ENCODE peak calls at places on chromosomes 1 and 21, in nine cellular contexts. V is heart left ventricle; Q is ovary; L is mesenchymal stem cell; K is adipocyte; A is naive thymus-derived CD4-positive, alpha-beta T cell; H is transverse colon; S is right lobe of liver; P is MM.1S. U is an unnamed sample. For H3K9me3, the result is how much of the 10 kb centered on the place peaks cover.

GRCh38 chr1:7117599-7118281 is 332.5 kb downstream of the CAMTA1 start:
- DNase-seq in V (no peak), Q (no peak), L (peak), K (peak), A (no peak), H (no peak), S (no peak), P (no peak), U (no peak)

GRCh38 chr1:169943963-169944526 is 50.3 kb upstream of the SCYL3 start:
- DNase-seq in V (no peak), Q (no peak), L (no peak), K (no peak), A (no peak), H (no peak), S (peak), P (no peak), U (no peak)

GRCh38 chr21:32382108-32382601 is 10.7 kb downstream of the URB1 start:
- DNase-seq in V (no peak), Q (no peak), L (no peak), K (peak), A (no peak), H (no peak), S (no peak), P (no peak), U (no peak)

GRCh38 chr1:47198214-47198613 is 8.4 kb upstream of the PDZK1IP1 start:
- DNase-seq in V (no peak), Q (no peak), L (no peak), K (no peak), A (no peak), H (no peak), S (no peak), P (no peak), U (no peak)

GRCh38 chr1:53878492-53879105 is 11.0 kb downstream of the YIPF1 start:
- DNase-seq in V (no peak), Q (no peak), L (peak), K (peak), A (no peak), H (no peak), S (no peak), P (peak), U (peak)

GRCh38 chr1:20376880-20377494 is 86.3 kb downstream of the VWA5B1 start:
- DNase-seq in V (no peak), Q (peak), L (peak), K (peak), A (peak), H (peak), S (no peak), P (no peak), U (peak)

GRCh38 chr1:243493156-243494129 is 237.6 kb downstream of the SDCCAG8 start:
- DNase-seq in V (no peak), Q (no peak), L (no peak), K (no peak), A (no peak), H (no peak), S (no peak), P (no peak), U (no peak)

GRCh38 chr1:63255153-63255552 is 67.2 kb upstream of the FOXD3 start:
- DNase-seq in V (no peak), Q (no peak), L (no peak), K (peak), A (no peak), H (no peak), S (no peak), P (no peak), U (no peak)

GRCh38 chr1:31783846-31784245 is 19.7 kb upstream of the ADGRB2 start:
- DNase-seq in V (no peak), Q (no peak), L (no peak), K (no peak), A (no peak), H (no peak), S (peak), P (no peak), U (no peak)

GRCh38 chr1:2940178-2940577 is 81.1 kb upstream of the ACTRT2 start:
- DNase-seq in V (no peak), Q (no peak), L (no peak), K (no peak), A (no peak), H (no peak), S (peak), P (no peak), U (no peak)

GRCh38 chr1:183330335-183330734 is 87.8 kb downstream of the NMNAT2 start:
- DNase-seq in V (no peak), Q (no peak), L (no peak), K (no peak), A (no peak), H (no peak), S (no peak), P (no peak), U (no peak)

GRCh38 chr1:220881918-220882891 is 3.0 kb downstream of the HLX start:
- DNase-seq in V (peak), Q (no peak), L (peak), K (peak), A (no peak), H (peak), S (peak), P (no peak), U (no peak)

GRCh38 chr1:94025383-94026340 is 95.3 kb downstream of the ABCA4 start:
- DNase-seq in V (no peak), Q (peak), L (peak), K (peak), A (no peak), H (no peak), S (no peak), P (no peak), U (no peak)

GRCh38 chr1:214276786-214277185 is 4.2 kb upstream of the SMYD2 start:
- DNase-seq in V (no peak), Q (no peak), L (no peak), K (no peak), A (no peak), H (no peak), S (no peak), P (no peak), U (no peak)

GRCh38 chr1:228084325-228084724 is 1.8 kb downstream of the ARF1 start:
- DNase-seq in V (no peak), Q (no peak), L (peak), K (peak), A (no peak), H (no peak), S (no peak), P (peak), U (no peak)

GRCh38 chr21:35303085-35303484 is 254.0 kb upstream of the RUNX1 start:
- DNase-seq in V (no peak), Q (no peak), L (peak), K (peak), A (no peak), H (no peak), S (no peak), P (no peak), U (no peak)

GRCh38 chr1:11562664-11563063 is 83.7 kb downstream of the DISP3 start:
- DNase-seq in V (no peak), Q (no peak), L (no peak), K (no peak), A (no peak), H (no peak), S (no peak), P (no peak), U (no peak)

GRCh38 chr1:51237714-51238403 is 1.8 kb downstream of the RNF11 start:
- DNase-seq in V (no peak), Q (no peak), L (peak), K (peak), A (no peak), H (no peak), S (no peak), P (no peak), U (peak)

GRCh38 chr21:34952701-34953100 is 96.4 kb downstream of the RUNX1 start:
- DNase-seq in V (no peak), Q (no peak), L (no peak), K (no peak), A (no peak), H (no peak), S (no peak), P (no peak), U (no peak)

GRCh38 chr1:27575861-27576331 is 28.0 kb downstream of the AHDC1 start:
- DNase-seq in V (peak), Q (peak), L (peak), K (peak), A (no peak), H (peak), S (no peak), P (peak), U (no peak)

GRCh38 chr21:44436958-44437357 is 18.4 kb upstream of the LRRC3 start:
- DNase-seq in V (no peak), Q (peak), L (no peak), K (no peak), A (no peak), H (no peak), S (peak), P (no peak), U (no peak)

GRCh38 chr21:44433791-44434567 is 21.3 kb upstream of the LRRC3 start:
- DNase-seq in V (no peak), Q (no peak), L (no peak), K (no peak), A (no peak), H (no peak), S (peak), P (no peak), U (no peak)

GRCh38 chr21:44434568-44434925 is 20.8 kb upstream of the LRRC3 start:
- DNase-seq in V (no peak), Q (no peak), L (no peak), K (no peak), A (no peak), H (no peak), S (peak), P (no peak), U (no peak)

GRCh38 chr21:44436111-44436611 is 19.1 kb upstream of the LRRC3 start:
- DNase-seq in V (no peak), Q (peak), L (no peak), K (no peak), A (no peak), H (peak), S (peak), P (no peak), U (no peak)

GRCh38 chr21:44434936-44435635 is 20.2 kb upstream of the LRRC3 start:
- DNase-seq in V (no peak), Q (no peak), L (no peak), K (no peak), A (no peak), H (peak), S (peak), P (no peak), U (no peak)
- H3K4me3 ChIP-seq in V (no peak), Q (no peak), L (no peak), K (no peak), A (no peak), H (no peak), S (no peak), P (no peak), U (no peak)

DNA sequence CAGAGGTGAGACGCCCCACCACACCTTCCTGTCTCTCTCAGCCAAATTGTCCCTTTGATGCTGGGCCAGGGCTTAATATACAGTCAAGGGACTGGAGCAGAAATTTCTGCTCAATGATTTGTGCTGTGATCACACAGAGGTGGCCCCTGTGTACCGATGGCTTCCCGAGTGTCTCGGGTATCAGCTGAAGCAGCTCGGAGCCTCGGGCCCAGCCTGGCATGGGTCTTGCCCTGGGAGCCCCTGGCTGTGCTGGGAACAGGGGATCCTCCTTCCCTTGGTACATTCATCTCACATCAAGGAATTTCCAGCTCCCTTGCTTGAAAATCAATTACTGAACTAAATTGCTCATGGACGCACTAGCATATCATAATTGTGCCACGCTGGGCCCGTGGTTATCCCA is 148.8 kb upstream of the C1orf174 start:
- DNase-seq in V (no peak), Q (no peak), L (no peak), K (no peak), A (no peak), H (no peak), S (no peak), P (no peak), U (no peak)
- H3K9me3 ChIP-seq in V (under half), Q (under half), L (under half), K (under half), A (under half), H (under half), S (under half), P (under half), U (under half)

GRCh38 chr1:161173711-161174110 is 3.6 kb downstream of the B4GALT3 start:
- DNase-seq in V (no peak), Q (no peak), L (no peak), K (no peak), A (no peak), H (no peak), S (peak), P (no peak), U (no peak)
- H3K4me3 ChIP-seq in V (no peak), Q (no peak), L (no peak), K (peak), A (no peak), H (no peak), S (no peak), P (no peak), U (no peak)

GRCh38 chr1:238764779-238765178 is 621.6 kb upstream of the CHRM3 start:
- DNase-seq in V (no peak), Q (no peak), L (no peak), K (no peak), A (no peak), H (no peak), S (no peak), P (no peak), U (no peak)
- H3K9me3 ChIP-seq in V (under half), Q (under half), L (under half), K (under half), A (under half), H (under half), S (under half), P (under half), U (under half)

DNA sequence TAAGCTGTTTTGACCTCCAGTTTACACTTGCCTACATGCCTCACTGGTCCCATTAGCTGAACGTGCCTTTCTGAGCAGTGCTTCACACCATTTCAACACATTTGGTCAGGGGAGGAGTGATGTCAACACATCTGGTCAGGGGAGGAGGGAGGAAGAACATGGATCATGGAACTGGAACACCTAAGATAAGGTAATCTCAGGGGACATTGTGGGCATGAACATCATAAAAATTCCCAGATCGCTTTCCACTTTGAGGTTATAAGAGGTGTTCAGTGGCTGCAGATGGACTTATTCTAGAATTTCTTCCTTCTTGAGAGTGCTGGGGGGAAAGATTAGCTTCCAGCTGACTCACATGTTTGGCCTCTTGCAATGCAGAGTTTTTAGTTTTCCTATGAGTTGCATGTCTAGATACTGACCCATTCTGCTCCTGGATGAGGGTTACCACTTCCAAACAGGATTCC is 2.0 kb downstream of the QSOX1 start:
- DNase-seq in V (no peak), Q (no peak), L (peak), K (peak), A (no peak), H (no peak), S (no peak), P (no peak), U (no peak)
- H3K4me3 ChIP-seq in V (no peak), Q (no peak), L (no peak), K (peak), A (no peak), H (no peak), S (no peak), P (no peak), U (no peak)

GRCh38 chr1:108780937-108781574 is 34.6 kb downstream of the STXBP3 start:
- DNase-seq in V (no peak), Q (no peak), L (no peak), K (no peak), A (no peak), H (no peak), S (no peak), P (no peak), U (no peak)

GRCh38 chr1:108791790-108792189 is 45.3 kb downstream of the STXBP3 start:
- DNase-seq in V (no peak), Q (no peak), L (no peak), K (no peak), A (no peak), H (no peak), S (no peak), P (no peak), U (no peak)

GRCh38 chr1:108785264-108785663 is 38.8 kb downstream of the STXBP3 start:
- DNase-seq in V (no peak), Q (no peak), L (no peak), K (no peak), A (no peak), H (no peak), S (no peak), P (no peak), U (no peak)

GRCh38 chr1:108785880-108786279 is 39.4 kb downstream of the STXBP3 start:
- DNase-seq in V (no peak), Q (no peak), L (no peak), K (no peak), A (no peak), H (no peak), S (no peak), P (no peak), U (no peak)
- H3K9me3 ChIP-seq in V (under half), Q (under half), L (under half), K (under half), A (under half), H (under half), S (under half), P (under half), U (under half)

DNA sequence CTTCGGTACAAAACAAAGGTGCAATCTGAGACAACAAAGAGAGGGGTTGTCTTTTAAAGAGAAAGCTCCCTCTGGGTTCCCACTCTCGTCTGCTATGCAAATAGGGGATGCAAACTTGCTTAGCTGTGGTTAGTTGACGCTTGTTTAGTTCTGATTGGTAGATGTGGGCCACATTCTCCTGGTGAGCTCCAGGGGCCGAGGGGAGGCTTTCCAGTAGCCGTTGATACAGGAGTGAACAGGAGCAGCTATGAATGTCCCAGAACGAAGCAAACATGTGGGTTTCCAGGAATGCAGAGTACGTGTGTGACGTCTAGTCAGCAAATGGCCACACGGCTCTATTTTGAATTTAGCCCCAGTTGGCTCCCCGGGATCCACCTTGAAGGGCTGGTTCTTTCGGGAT is 14.7 kb downstream of the TFF2 start:
- DNase-seq in V (no peak), Q (no peak), L (peak), K (peak), A (no peak), H (no peak), S (no peak), P (no peak), U (no peak)
- H3K4me3 ChIP-seq in V (no peak), Q (no peak), L (no peak), K (no peak), A (no peak), H (no peak), S (no peak), P (no peak), U (no peak)

U was measured in CD4-positive, CD25-positive, alpha-beta regulatory T cell.